ENCODE peak calls at places on chromosomes 6 and 20, in six cellular contexts. One of them, this sample, is unnamed.

GRCh38 chr6:137853569-137854213 is 13.4 kb upstream of the TNFAIP3 start:
- DNase-seq in ascending aorta: no peak
- DNase-seq in esophagus muscularis mucosa: no peak
- DNase-seq in substantia nigra: no peak
- DNase-seq in CD8-positive, alpha-beta T cell: no peak
- DNase-seq in A549: no peak
- DNase-seq in this sample: no peak

GRCh38 chr6:118263929-118264486 is 284.1 kb upstream of the PLN start:
- DNase-seq in esophagus muscularis mucosa: no peak
- DNase-seq in A549: peak
- DNase-seq in substantia nigra: peak
- DNase-seq in CD8-positive, alpha-beta T cell: no peak
- DNase-seq in ascending aorta: no peak
- DNase-seq in this sample: no peak

GRCh38 chr20:37636212-37636975 is 57.4 kb upstream of the CTNNBL1 start:
- DNase-seq in CD8-positive, alpha-beta T cell: no peak
- DNase-seq in ascending aorta: no peak
- DNase-seq in substantia nigra: no peak
- DNase-seq in A549: no peak
- DNase-seq in esophagus muscularis mucosa: no peak
- DNase-seq in this sample: no peak

GRCh38 chr20:6616421-6616820 is 151.1 kb upstream of the BMP2 start:
- DNase-seq in substantia nigra: no peak
- DNase-seq in CD8-positive, alpha-beta T cell: no peak
- DNase-seq in ascending aorta: no peak
- DNase-seq in A549: no peak
- DNase-seq in esophagus muscularis mucosa: peak
- DNase-seq in this sample: no peak

GRCh38 chr6:158938811-158939254 is 61.2 kb downstream of the RSPH3 start:
- DNase-seq in CD8-positive, alpha-beta T cell: no peak
- DNase-seq in substantia nigra: no peak
- DNase-seq in ascending aorta: no peak
- DNase-seq in esophagus muscularis mucosa: no peak
- DNase-seq in A549: peak
- DNase-seq in this sample: no peak

GRCh38 chr6:169421890-169422289 is 168.2 kb upstream of the THBS2 start:
- DNase-seq in esophagus muscularis mucosa: no peak
- DNase-seq in substantia nigra: no peak
- DNase-seq in CD8-positive, alpha-beta T cell: no peak
- DNase-seq in A549: no peak
- DNase-seq in ascending aorta: no peak
- DNase-seq in this sample: no peak

GRCh38 chr6:10259676-10260075 is 155.2 kb downstream of the TFAP2A start:
- DNase-seq in substantia nigra: no peak
- DNase-seq in esophagus muscularis mucosa: no peak
- DNase-seq in ascending aorta: no peak
- DNase-seq in CD8-positive, alpha-beta T cell: no peak
- DNase-seq in A549: no peak
- DNase-seq in this sample: no peak

GRCh38 chr6:112413805-112414204 is 66.7 kb downstream of the RFPL4B start:
- DNase-seq in esophagus muscularis mucosa: no peak
- DNase-seq in substantia nigra: no peak
- DNase-seq in ascending aorta: no peak
- DNase-seq in A549: no peak
- DNase-seq in CD8-positive, alpha-beta T cell: no peak
- DNase-seq in this sample: no peak

GRCh38 chr6:16318538-16318937 is 80.2 kb downstream of the GMPR start:
- DNase-seq in CD8-positive, alpha-beta T cell: no peak
- DNase-seq in ascending aorta: peak
- DNase-seq in esophagus muscularis mucosa: no peak
- DNase-seq in A549: no peak
- DNase-seq in substantia nigra: no peak
- DNase-seq in this sample: no peak

GRCh38 chr20:43794326-43794725 is 67.5 kb upstream of the GTSF1L start:
- DNase-seq in esophagus muscularis mucosa: no peak
- DNase-seq in A549: no peak
- DNase-seq in ascending aorta: no peak
- DNase-seq in substantia nigra: no peak
- DNase-seq in CD8-positive, alpha-beta T cell: no peak
- DNase-seq in this sample: no peak

GRCh38 chr20:43786885-43787284 is 60.1 kb upstream of the GTSF1L start:
- DNase-seq in esophagus muscularis mucosa: no peak
- DNase-seq in substantia nigra: no peak
- DNase-seq in CD8-positive, alpha-beta T cell: no peak
- DNase-seq in ascending aorta: no peak
- DNase-seq in A549: no peak
- DNase-seq in this sample: no peak

GRCh38 chr20:43787937-43788336 is 61.1 kb upstream of the GTSF1L start:
- DNase-seq in ascending aorta: no peak
- DNase-seq in CD8-positive, alpha-beta T cell: no peak
- DNase-seq in A549: no peak
- DNase-seq in substantia nigra: no peak
- DNase-seq in esophagus muscularis mucosa: no peak
- DNase-seq in this sample: no peak

GRCh38 chr20:43789593-43789992 is 62.8 kb upstream of the GTSF1L start:
- DNase-seq in CD8-positive, alpha-beta T cell: no peak
- DNase-seq in A549: no peak
- DNase-seq in substantia nigra: no peak
- DNase-seq in esophagus muscularis mucosa: no peak
- DNase-seq in ascending aorta: no peak
- DNase-seq in this sample: no peak
- H3K27ac ChIP-seq in CD8-positive, alpha-beta T cell: no peak
- H3K27ac ChIP-seq in A549: no peak
- H3K27ac ChIP-seq in substantia nigra: no peak
- H3K27ac ChIP-seq in esophagus muscularis mucosa: no peak
- H3K27ac ChIP-seq in ascending aorta: no peak
- H3K27ac ChIP-seq in this sample: peak

GRCh38 chr6:33620158-33620583 is 951 bp upstream of the ITPR3 start:
- DNase-seq in substantia nigra: no peak
- DNase-seq in A549: no peak
- DNase-seq in ascending aorta: no peak
- DNase-seq in esophagus muscularis mucosa: no peak
- DNase-seq in CD8-positive, alpha-beta T cell: no peak
- DNase-seq in this sample: no peak

GRCh38 chr6:33623895-33624381 is 2.8 kb downstream of the ITPR3 start:
- DNase-seq in CD8-positive, alpha-beta T cell: no peak
- DNase-seq in ascending aorta: no peak
- DNase-seq in A549: no peak
- DNase-seq in substantia nigra: no peak
- DNase-seq in esophagus muscularis mucosa: no peak
- DNase-seq in this sample: no peak

GRCh38 chr6:33622456-33623431 is 1.6 kb downstream of the ITPR3 start:
- DNase-seq in A549: no peak
- DNase-seq in ascending aorta: no peak
- DNase-seq in esophagus muscularis mucosa: no peak
- DNase-seq in substantia nigra: no peak
- DNase-seq in CD8-positive, alpha-beta T cell: no peak
- DNase-seq in this sample: peak

GRCh38 chr6:33620584-33621395 is at the start of gene ITPR3:
- DNase-seq in esophagus muscularis mucosa: no peak
- DNase-seq in CD8-positive, alpha-beta T cell: peak
- DNase-seq in ascending aorta: no peak
- DNase-seq in substantia nigra: no peak
- DNase-seq in A549: peak
- DNase-seq in this sample: peak

DNA sequence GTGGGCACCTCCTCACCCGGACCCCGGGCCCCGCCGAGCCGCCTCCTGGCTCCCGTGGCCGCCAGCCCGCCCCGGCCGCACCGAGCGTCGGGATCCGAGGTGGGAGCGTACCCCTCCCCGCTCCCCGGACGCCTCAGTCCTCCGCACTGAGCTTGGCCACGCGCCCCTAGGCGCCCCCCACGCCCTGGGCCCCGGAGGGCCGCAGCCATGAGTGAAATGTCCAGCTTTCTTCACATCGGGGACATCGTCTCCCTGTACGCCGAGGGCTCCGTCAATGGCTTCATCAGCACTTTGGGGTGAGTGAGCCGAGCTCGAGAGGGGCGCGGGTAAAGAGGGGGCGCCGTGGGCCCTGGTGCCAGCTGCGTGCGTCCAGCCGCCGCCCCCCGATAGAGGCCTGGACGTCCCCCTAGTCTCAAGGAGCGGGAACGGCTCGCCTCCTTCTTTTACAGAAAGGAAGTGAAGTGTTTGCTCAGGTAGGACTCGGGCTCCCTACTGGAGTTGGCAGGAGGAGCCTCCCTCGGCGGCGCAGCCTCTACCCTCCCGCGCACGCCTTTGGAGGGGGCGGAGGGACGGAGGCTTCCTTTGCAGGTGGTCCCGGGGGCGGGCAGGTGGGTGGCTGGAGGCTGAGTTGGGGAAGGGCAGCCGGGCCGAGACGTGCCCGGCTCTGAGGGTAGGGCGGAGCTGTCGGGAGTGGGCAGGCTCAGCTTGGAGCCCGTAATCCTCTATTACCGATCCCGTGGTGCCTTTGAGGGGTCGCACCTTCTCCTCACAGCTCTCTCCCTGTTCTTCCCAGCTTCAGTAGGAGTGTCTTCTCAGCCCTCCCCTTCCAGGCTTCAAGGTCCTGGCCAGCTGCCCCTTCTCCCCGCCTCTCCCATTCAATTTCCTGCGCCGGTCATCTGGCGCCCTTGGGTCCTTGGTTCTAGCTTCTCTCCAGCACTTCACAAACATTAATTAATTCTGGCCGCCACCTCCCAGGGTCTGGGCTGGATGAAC is 570 bp downstream of the ITPR3 start:
- DNase-seq in esophagus muscularis mucosa: no peak
- DNase-seq in ascending aorta: no peak
- DNase-seq in substantia nigra: no peak
- DNase-seq in CD8-positive, alpha-beta T cell: no peak
- DNase-seq in A549: no peak
- DNase-seq in this sample: no peak
- H3K27ac ChIP-seq in esophagus muscularis mucosa: peak
- H3K27ac ChIP-seq in ascending aorta: peak
- H3K27ac ChIP-seq in substantia nigra: no peak
- H3K27ac ChIP-seq in CD8-positive, alpha-beta T cell: peak
- H3K27ac ChIP-seq in A549: peak
- H3K27ac ChIP-seq in this sample: peak

GRCh38 chr20:58986286-58986967 is 5.4 kb downstream of the NELFCD start:
- DNase-seq in CD8-positive, alpha-beta T cell: no peak
- DNase-seq in substantia nigra: no peak
- DNase-seq in esophagus muscularis mucosa: no peak
- DNase-seq in ascending aorta: peak
- DNase-seq in A549: no peak
- DNase-seq in this sample: no peak

GRCh38 chr20:58989196-58989595 is 8.1 kb downstream of the NELFCD start:
- DNase-seq in esophagus muscularis mucosa: no peak
- DNase-seq in ascending aorta: peak
- DNase-seq in CD8-positive, alpha-beta T cell: no peak
- DNase-seq in substantia nigra: no peak
- DNase-seq in A549: no peak
- DNase-seq in this sample: no peak

GRCh38 chr20:58988565-58988882 is 7.5 kb downstream of the NELFCD start:
- DNase-seq in A549: no peak
- DNase-seq in esophagus muscularis mucosa: no peak
- DNase-seq in substantia nigra: no peak
- DNase-seq in ascending aorta: no peak
- DNase-seq in CD8-positive, alpha-beta T cell: no peak
- DNase-seq in this sample: no peak

GRCh38 chr20:58986968-58987517 is 6.0 kb downstream of the NELFCD start:
- DNase-seq in ascending aorta: peak
- DNase-seq in A549: no peak
- DNase-seq in esophagus muscularis mucosa: no peak
- DNase-seq in CD8-positive, alpha-beta T cell: no peak
- DNase-seq in substantia nigra: no peak
- DNase-seq in this sample: no peak

DNA sequence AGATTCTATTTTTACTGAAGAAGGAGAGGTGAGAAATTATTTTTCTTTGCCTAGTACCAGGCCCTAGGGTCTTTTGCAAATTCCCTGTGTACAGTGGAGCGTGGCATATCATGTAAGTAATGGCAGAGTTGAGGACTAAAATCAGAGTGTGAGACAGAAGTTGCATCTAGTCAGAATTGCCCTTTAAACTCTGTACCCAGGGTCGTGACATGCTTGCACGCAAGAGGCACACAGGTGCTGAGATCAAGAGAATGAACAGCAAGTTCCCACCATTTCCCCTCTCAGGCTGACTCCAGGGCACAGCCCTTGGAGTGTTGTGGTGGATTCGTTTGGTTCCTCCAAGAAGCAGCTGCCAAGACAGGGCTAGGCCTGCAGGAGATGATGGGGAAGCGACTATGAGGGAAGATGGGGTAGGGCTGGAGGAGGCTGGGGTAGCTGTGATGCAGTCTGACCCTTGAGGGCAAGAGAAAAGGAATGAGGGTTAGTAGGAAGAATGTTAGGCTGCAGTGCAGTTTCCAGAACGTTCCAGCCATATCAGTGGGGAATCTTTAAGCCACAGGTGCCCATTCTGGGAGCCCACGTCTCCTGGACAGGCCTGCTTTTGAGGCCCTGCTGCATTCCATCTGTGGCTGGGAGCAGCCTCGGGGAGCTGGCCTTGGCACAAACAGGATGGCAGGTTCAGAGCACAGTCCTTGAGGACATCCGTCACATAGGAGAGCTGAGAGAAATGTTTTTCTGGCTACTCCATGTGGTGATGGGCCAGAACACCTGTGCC is 6.9 kb downstream of the NELFCD start:
- DNase-seq in A549: no peak
- DNase-seq in CD8-positive, alpha-beta T cell: no peak
- DNase-seq in ascending aorta: peak
- DNase-seq in esophagus muscularis mucosa: no peak
- DNase-seq in substantia nigra: no peak
- DNase-seq in this sample: no peak
- H3K27ac ChIP-seq in A549: no peak
- H3K27ac ChIP-seq in CD8-positive, alpha-beta T cell: no peak
- H3K27ac ChIP-seq in ascending aorta: no peak
- H3K27ac ChIP-seq in esophagus muscularis mucosa: no peak
- H3K27ac ChIP-seq in substantia nigra: no peak
- H3K27ac ChIP-seq in this sample: no peak

DNA sequence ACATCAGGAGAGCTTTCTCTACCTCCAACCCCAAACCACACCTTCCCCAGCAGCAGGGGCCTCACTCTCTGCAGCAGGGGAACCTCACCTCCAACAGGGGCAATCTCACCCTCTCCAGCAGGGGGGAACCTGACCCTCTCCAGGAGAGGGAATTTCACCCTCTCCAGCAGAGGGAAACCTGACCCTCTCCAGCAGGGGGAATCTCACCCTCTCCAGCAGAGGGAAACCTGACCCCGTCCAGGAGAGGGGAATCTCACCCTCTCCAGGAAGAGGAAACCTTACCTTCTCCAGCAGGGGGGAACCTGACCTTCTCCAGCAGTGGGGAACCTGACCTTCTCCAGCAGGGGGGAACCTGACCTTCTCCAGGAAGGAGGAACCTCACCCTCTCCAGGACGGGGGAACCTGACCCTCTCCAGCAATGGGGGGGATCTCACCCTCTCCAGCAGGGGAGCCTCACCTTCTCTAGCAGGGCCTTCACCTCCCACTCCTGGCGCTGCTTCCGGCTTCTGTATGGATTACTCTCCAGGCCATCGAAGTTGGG is 3.1 kb downstream of the B3GALT4 start:
- DNase-seq in A549: peak
- DNase-seq in substantia nigra: no peak
- DNase-seq in CD8-positive, alpha-beta T cell: no peak
- DNase-seq in ascending aorta: no peak
- DNase-seq in esophagus muscularis mucosa: no peak
- DNase-seq in this sample: no peak
- H3K27ac ChIP-seq in A549: peak
- H3K27ac ChIP-seq in substantia nigra: no peak
- H3K27ac ChIP-seq in CD8-positive, alpha-beta T cell: no peak
- H3K27ac ChIP-seq in ascending aorta: no peak
- H3K27ac ChIP-seq in esophagus muscularis mucosa: no peak
- H3K27ac ChIP-seq in this sample: no peak

GRCh38 chr6:148295261-148295887 is 47.3 kb upstream of the SASH1 start:
- DNase-seq in CD8-positive, alpha-beta T cell: no peak
- DNase-seq in A549: no peak
- DNase-seq in esophagus muscularis mucosa: no peak
- DNase-seq in substantia nigra: no peak
- DNase-seq in ascending aorta: no peak
- DNase-seq in this sample: no peak
- H3K27ac ChIP-seq in CD8-positive, alpha-beta T cell: no peak
- H3K27ac ChIP-seq in A549: no peak
- H3K27ac ChIP-seq in esophagus muscularis mucosa: no peak
- H3K27ac ChIP-seq in substantia nigra: peak
- H3K27ac ChIP-seq in ascending aorta: no peak
- H3K27ac ChIP-seq in this sample: no peak